ENCODE peak calls at places on chromosomes 12 and 14, in eight cellular contexts. V is D721Med; L is natural killer cell; I is SK-N-SH; X is stimulated activated CD4-positive, alpha-beta T cell treated with anti-CD3 and anti-CD28 coated beads, Interleukin-1b, Interleukin-23, amount 100 ng/mL, for 1 hour; G is neural progenitor cell; P is NCI-H1092 treated with DMSO at 0.1 percent for 48 hours; R is HepG2. S is an unnamed sample.

GRCh38 chr14:106442857-106443256 is 916.5 kb downstream of the TMEM121 start:
- DNase-seq in L (peak; percentile 16), R (no peak), V (no peak), X (no peak), I (no peak), P (no peak), G (no peak), S (no peak)

GRCh38 chr14:22159968-22160367 is 429.1 kb downstream of the DAD1 start:
- DNase-seq in X (no peak), R (no peak), L (no peak), P (no peak), V (no peak), I (no peak), G (no peak), S (peak; percentile 40)

GRCh38 chr12:55188573-55188972 is 32.3 kb upstream of the OR10A7 start:
- DNase-seq in I (no peak), X (no peak), R (no peak), G (no peak), V (no peak), P (no peak), L (no peak), S (no peak)

GRCh38 chr12:123223241-123223668 is 9.7 kb downstream of the MPHOSPH9 start:
- DNase-seq in P (no peak), I (no peak), V (no peak), G (no peak), X (no peak), R (no peak), L (peak; percentile 46), S (peak; percentile 82)

GRCh38 chr12:52798003-52798670 is 2.2 kb upstream of the KRT3 start:
- DNase-seq in G (no peak), V (no peak), L (no peak), X (no peak), P (no peak), R (no peak), I (no peak), S (no peak)

GRCh38 chr14:65428691-65429090 is 16.2 kb downstream of the FUT8 start:
- DNase-seq in P (no peak), G (no peak), L (no peak), I (no peak), X (no peak), V (no peak), R (no peak), S (no peak)

GRCh38 chr12:116343331-116343884 is 65.9 kb upstream of the MED13L start:
- DNase-seq in R (no peak), V (no peak), G (no peak), P (no peak), X (no peak), I (no peak), L (no peak), S (no peak)

GRCh38 chr12:121061831-121062230 is 22.8 kb upstream of the OASL start:
- DNase-seq in L (no peak), V (no peak), I (peak; percentile 51), G (peak; percentile 30), P (no peak), R (peak; percentile 18), X (no peak), S (no peak)

GRCh38 chr12:5073838-5074237 is 30.2 kb downstream of the KCNA5 start:
- DNase-seq in X (no peak), V (no peak), G (peak; percentile 57), I (peak; percentile 22), L (no peak), R (no peak), P (no peak), S (peak; percentile 9)

GRCh38 chr12:43349863-43350262 is 202.1 kb downstream of the ADAMTS20 start:
- DNase-seq in L (no peak), P (no peak), V (no peak), I (no peak), G (no peak), X (no peak), R (no peak), S (no peak)

GRCh38 chr14:25090281-25090680 is 40.3 kb upstream of the STXBP6 start:
- DNase-seq in X (no peak), G (no peak), R (no peak), V (no peak), P (no peak), I (no peak), L (no peak), S (no peak)

GRCh38 chr12:49108958-49109404 is 1.7 kb downstream of the LMBR1L start:
- DNase-seq in I (no peak), X (no peak), L (no peak), P (no peak), G (no peak), R (peak; percentile 23), V (no peak), S (no peak)

GRCh38 chr12:117671734-117672133 is 297.1 kb downstream of the KSR2 start:
- DNase-seq in X (no peak), I (peak; percentile 55), G (peak; percentile 75), P (no peak), R (peak; percentile 5), V (no peak), L (no peak), S (peak; percentile 13)

GRCh38 chr14:98925362-98926040 is 346.5 kb downstream of the BCL11B start:
- DNase-seq in L (no peak), P (no peak), I (no peak), X (no peak), V (no peak), G (no peak), R (no peak), S (no peak)

GRCh38 chr12:104930388-104931326 is 27.4 kb downstream of the SLC41A2 start:
- DNase-seq in I (no peak), P (no peak), R (peak; percentile 3), G (no peak), V (no peak), X (no peak), L (no peak), S (peak; percentile 67)

GRCh38 chr14:24106672-24107271 is 7.8 kb upstream of the DCAF11 start:
- DNase-seq in P (no peak), G (no peak), I (no peak), L (no peak), R (no peak), V (no peak), X (no peak), S (no peak)

GRCh38 chr12:12442548-12443071 is 85.7 kb downstream of the BORCS5 start:
- DNase-seq in X (no peak), I (no peak), R (no peak), V (no peak), G (no peak), L (no peak), P (no peak), S (no peak)

GRCh38 chr12:94769040-94769420 is 118.7 kb upstream of the TMCC3 start:
- DNase-seq in R (no peak), I (no peak), V (no peak), X (no peak), L (no peak), P (no peak), G (no peak), S (no peak)

GRCh38 chr14:48251290-48251689 is 575.9 kb upstream of the MDGA2 start:
- DNase-seq in G (no peak), L (no peak), R (no peak), I (no peak), X (no peak), P (no peak), V (no peak), S (no peak)

GRCh38 chr12:79555006-79555925 is 135.5 kb downstream of the PAWR start:
- DNase-seq in V (no peak), L (no peak), P (peak; percentile 0), X (no peak), G (no peak), I (peak; percentile 36), R (peak; percentile 62), S (no peak)

GRCh38 chr12:94186461-94187237 is 38.3 kb downstream of the PLXNC1 start:
- DNase-seq in G (peak; percentile 96), I (peak; percentile 83), R (no peak), L (no peak), X (no peak), V (no peak), P (peak; percentile 52), S (no peak)

GRCh38 chr12:2877959-2878732 is 1.1 kb downstream of the RHNO1 start:
- DNase-seq in I (no peak), R (no peak), V (no peak), L (no peak), P (peak; percentile 89), X (no peak), G (peak; percentile 78), S (no peak)

GRCh38 chr14:105118646-105119409 is 49.7 kb downstream of the JAG2 start:
- DNase-seq in R (no peak), V (no peak), L (no peak), I (no peak), P (no peak), G (no peak), X (no peak), S (no peak)

GRCh38 chr12:24595652-24596235 is 353.2 kb downstream of the BCAT1 start:
- DNase-seq in I (peak; percentile 26), P (no peak), G (no peak), V (no peak), L (no peak), X (no peak), R (peak; percentile 10), S (no peak)

GRCh38 chr12:9799961-9800360 is 27.3 kb upstream of the KLRF1 start:
- DNase-seq in I (no peak), L (no peak), V (no peak), P (no peak), X (no peak), G (no peak), R (no peak), S (no peak)

GRCh38 chr12:120532701-120533238 is 1.4 kb upstream of the RNF10 start:
- DNase-seq in X (no peak), R (no peak), P (no peak), V (no peak), I (no peak), L (no peak), G (no peak), S (peak; percentile 16)

GRCh38 chr12:65609359-65609771 is 214.9 kb upstream of the HMGA2 start:
- DNase-seq in V (no peak), X (no peak), R (no peak), P (no peak), G (no peak), L (no peak), I (no peak), S (no peak)

GRCh38 chr12:106297681-106298080 is 4.9 kb upstream of the TCP11L2 start:
- DNase-seq in V (no peak), P (no peak), L (no peak), X (no peak), G (no peak), R (no peak), I (no peak), S (peak; percentile 28)

GRCh38 chr14:105161314-105161713 is 7.3 kb downstream of the JAG2 start:
- DNase-seq in X (no peak), P (peak; percentile 16), V (no peak), R (no peak), G (no peak), L (no peak), I (no peak), S (no peak)

GRCh38 chr12:57087689-57088441 is 1.0 kb upstream of the NAB2 start:
- DNase-seq in I (peak; percentile 82), L (peak; percentile 48), G (peak; percentile 94), R (peak; percentile 60), P (no peak), V (peak; percentile 21), X (peak; percentile 60), S (peak; percentile 98)

GRCh38 chr14:101174980-101175606 is 271.6 kb upstream of the RTL1 start:
- DNase-seq in X (no peak), L (no peak), P (peak; percentile 91), R (no peak), V (no peak), G (no peak), I (peak; percentile 14), S (no peak)

GRCh38 chr12:68065163-68065562 is 75.9 kb downstream of the IFNG-AS1 start:
- DNase-seq in I (no peak), P (no peak), R (no peak), X (no peak), L (no peak), G (no peak), V (no peak), S (no peak)

GRCh38 chr14:100078997-100079561 is 13.9 kb downstream of the EVL start:
- DNase-seq in G (peak; percentile 42), I (peak; percentile 61), X (peak; percentile 57), P (no peak), R (no peak), V (no peak), L (peak; percentile 68), S (peak; percentile 93)

GRCh38 chr12:17992002-17992656 is 97.9 kb downstream of the RERGL start:
- DNase-seq in P (peak; percentile 28), V (no peak), G (peak; percentile 49), L (no peak), R (peak; percentile 3), I (peak; percentile 20), X (no peak), S (peak; percentile 32)

S was measured in activated CD8-positive, alpha-beta T cell treated with anti-CD3 and anti-CD28 coated beads for 36 hours.